ENCODE peak calls at places on chromosomes 11 and 22, in seven cellular contexts. R, I, W, Z, M, S and V are unnamed samples.

GRCh38 chr22:42368379-42369249 is 63.6 kb downstream of the NFAM1 start:
- DNase-seq in R (no peak), I (no peak), W (peak; percentile 89), Z (no peak), M (no peak), S (peak; percentile 13), V (no peak)

GRCh38 chr11:134949121-134949591 is 537.1 kb upstream of the B3GAT1 start:
- DNase-seq in R (peak; percentile 62), I (no peak), W (no peak), Z (no peak), M (peak; percentile 66), S (no peak), V (no peak)

GRCh38 chr11:121389651-121390050 is 62.5 kb upstream of the SORL1 start:
- DNase-seq in R (no peak), I (no peak), W (peak; percentile 63), Z (no peak), M (no peak), S (no peak), V (no peak)

GRCh38 chr11:12200359-12201015 is 90.1 kb downstream of the MICAL2 start:
- DNase-seq in R (peak; percentile 51), I (no peak), W (no peak), Z (no peak), M (no peak), S (peak; percentile 37), V (no peak)

GRCh38 chr11:68954970-68955958 is 25.5 kb downstream of the MRGPRD start:
- DNase-seq in R (peak; percentile 64), I (no peak), W (no peak), Z (no peak), M (peak; percentile 52), S (no peak), V (no peak)

GRCh38 chr11:33452806-33453205 is 195.6 kb downstream of the HIPK3 start:
- DNase-seq in R (no peak), I (no peak), W (no peak), Z (no peak), M (peak; percentile 90), S (no peak), V (no peak)

GRCh38 chr11:127994736-127995135 is 592.6 kb downstream of the ETS1 start:
- DNase-seq in R (no peak), I (no peak), W (no peak), Z (no peak), M (peak; percentile 19), S (no peak), V (no peak)

GRCh38 chr11:62062223-62062861 is 61.5 kb upstream of the INCENP start:
- DNase-seq in R (no peak), I (no peak), W (no peak), Z (no peak), M (no peak), S (no peak), V (no peak)

GRCh38 chr11:57031541-57031940 is 42.8 kb downstream of the OR5AK2 start:
- DNase-seq in R (no peak), I (no peak), W (no peak), Z (no peak), M (no peak), S (no peak), V (no peak)

GRCh38 chr11:6627762-6628241 is 8.6 kb upstream of the TPP1 start:
- DNase-seq in R (no peak), I (no peak), W (no peak), Z (no peak), M (no peak), S (no peak), V (no peak)

GRCh38 chr11:94885133-94885532 is 88.2 kb downstream of the CWC15 start:
- DNase-seq in R (no peak), I (no peak), W (peak; percentile 42), Z (peak; percentile 30), M (peak; percentile 96), S (no peak), V (no peak)

GRCh38 chr11:107446822-107447431 is 10.7 kb downstream of the CWF19L2 start:
- DNase-seq in R (no peak), I (no peak), W (no peak), Z (peak; percentile 70), M (no peak), S (no peak), V (no peak)

GRCh38 chr11:126348806-126349582 is 6.5 kb upstream of the ST3GAL4 start:
- DNase-seq in R (peak; percentile 64), I (no peak), W (no peak), Z (no peak), M (no peak), S (no peak), V (no peak)

GRCh38 chr11:119551726-119552510 is 128.9 kb upstream of the THY1 start:
- DNase-seq in R (no peak), I (no peak), W (peak; percentile 17), Z (no peak), M (no peak), S (no peak), V (no peak)

GRCh38 chr11:126083829-126084607 is 21.4 kb upstream of the CDON start:
- DNase-seq in R (no peak), I (no peak), W (no peak), Z (peak; percentile 42), M (no peak), S (peak; percentile 9), V (no peak)

GRCh38 chr11:115581871-115582639 is 77.8 kb upstream of the CADM1 start:
- DNase-seq in R (no peak), I (peak; percentile 47), W (peak; percentile 78), Z (peak; percentile 6), M (no peak), S (no peak), V (peak; percentile 28)

GRCh38 chr11:10709299-10710086 is 15.9 kb upstream of the IRAG1 start:
- DNase-seq in R (no peak), I (no peak), W (no peak), Z (no peak), M (no peak), S (no peak), V (no peak)

GRCh38 chr11:102831128-102831708 is 12.2 kb downstream of the MMP3 start:
- DNase-seq in R (peak; percentile 64), I (no peak), W (peak; percentile 92), Z (no peak), M (no peak), S (no peak), V (peak; percentile 47)

GRCh38 chr11:11717064-11717725 is 95.4 kb upstream of the GALNT18 start:
- DNase-seq in R (no peak), I (no peak), W (no peak), Z (no peak), M (peak; percentile 39), S (no peak), V (no peak)

GRCh38 chr22:43106302-43106701 is 4.2 kb upstream of the BIK start:
- DNase-seq in R (no peak), I (no peak), W (no peak), Z (no peak), M (no peak), S (no peak), V (no peak)

GRCh38 chr11:119594639-119595249 is 134.3 kb downstream of the NECTIN1 start:
- DNase-seq in R (no peak), I (no peak), W (no peak), Z (no peak), M (peak; percentile 85), S (no peak), V (no peak)

GRCh38 chr11:56331861-56332491 is 13.9 kb upstream of the OR8K1 start:
- DNase-seq in R (no peak), I (no peak), W (no peak), Z (no peak), M (no peak), S (no peak), V (no peak)

GRCh38 chr11:64207247-64208085 is 945 bp downstream of the FERMT3 start:
- DNase-seq in R (peak; percentile 87), I (no peak), W (no peak), Z (peak; percentile 98), M (peak; percentile 22), S (peak; percentile 71), V (no peak)

GRCh38 chr11:101840720-101841119 is 74.1 kb upstream of the CEP126 start:
- DNase-seq in R (no peak), I (no peak), W (no peak), Z (no peak), M (no peak), S (no peak), V (no peak)

GRCh38 chr22:40383905-40384304 is 13.5 kb downstream of the SGSM3 start:
- DNase-seq in R (no peak), I (no peak), W (no peak), Z (no peak), M (no peak), S (no peak), V (no peak)

GRCh38 chr11:121696177-121696863 is 243.6 kb upstream of the SORL1-AS1 start:
- DNase-seq in R (no peak), I (no peak), W (no peak), Z (peak; percentile 87), M (no peak), S (no peak), V (no peak)

GRCh38 chr11:112321521-112322172 is 61.0 kb upstream of the PLET1 start:
- DNase-seq in R (no peak), I (peak; percentile 33), W (peak; percentile 62), Z (peak; percentile 89), M (peak; percentile 96), S (no peak), V (no peak)

GRCh38 chr11:62676698-62677097 is 2.2 kb downstream of the UBXN1 start:
- DNase-seq in R (no peak), I (no peak), W (peak; percentile 53), Z (no peak), M (no peak), S (no peak), V (no peak)

GRCh38 chr11:76974179-76974891 is 59.9 kb upstream of the B3GNT6 start:
- DNase-seq in R (no peak), I (no peak), W (no peak), Z (no peak), M (no peak), S (no peak), V (no peak)

GRCh38 chr11:83033972-83034672 is 37.6 kb downstream of the RAB30 start:
- DNase-seq in R (peak; percentile 78), I (no peak), W (peak; percentile 66), Z (peak; percentile 47), M (peak; percentile 73), S (no peak), V (no peak)

GRCh38 chr22:48609279-48609865 is 1218.3 kb downstream of the BRD1 start:
- DNase-seq in R (no peak), I (no peak), W (no peak), Z (no peak), M (no peak), S (no peak), V (no peak)

GRCh38 chr22:27872488-27872887 is 46.6 kb downstream of the PITPNB start:
- DNase-seq in R (no peak), I (no peak), W (no peak), Z (no peak), M (no peak), S (no peak), V (no peak)